ENCODE peak calls at places on chromosomes 13 and 19, in nine cellular contexts. T is transverse colon, W is choroid plexus epithelial cell, V is endothelial cell, U is NB4, M is Calu3, Z is fibroblast of lung, L is GM20000, K is GM12865. R is an unnamed sample.

GRCh38 chr13:59997976-59998375 is 165.8 kb downstream of the DIAPH3 start:
- DNase-seq in T (no peak), W (no peak), V (no peak), U (no peak), M (no peak), Z (no peak), L (no peak), K (no peak), R (no peak)

GRCh38 chr13:84574851-84575250 is 692.6 kb upstream of the SLITRK1 start:
- DNase-seq in T (no peak), W (peak; percentile 54), V (no peak), U (no peak), M (no peak), Z (peak; percentile 24), L (no peak), K (no peak), R (no peak)

GRCh38 chr13:47890146-47890814 is 110.8 kb downstream of the SUCLA2 start:
- DNase-seq in T (no peak), W (peak; percentile 56), V (no peak), U (peak; percentile 18), M (no peak), Z (no peak), L (no peak), K (no peak), R (no peak)

GRCh38 chr19:57934820-57935665 is at the start of gene ZNF418:
- DNase-seq in T (peak; percentile 24), W (peak; percentile 91), V (peak; percentile 65), U (no peak), M (no peak), Z (peak; percentile 89), L (peak; percentile 64), K (peak; percentile 77), R (peak; percentile 95)

GRCh38 chr19:7636691-7637373 is at the start of gene STXBP2:
- DNase-seq in T (peak; percentile 93), W (peak; percentile 58), V (peak; percentile 66), U (peak; percentile 84), M (peak; percentile 88), Z (no peak), L (peak; percentile 99), K (peak; percentile 94), R (peak; percentile 86)

GRCh38 chr19:20385056-20385455 is 180.5 kb downstream of the ZNF737 start:
- DNase-seq in T (no peak), W (no peak), V (no peak), U (no peak), M (no peak), Z (no peak), L (no peak), K (no peak), R (no peak)

GRCh38 chr13:60275208-60275607 is 111.5 kb upstream of the DIAPH3 start:
- DNase-seq in T (no peak), W (no peak), V (no peak), U (peak; percentile 61), M (no peak), Z (no peak), L (no peak), K (no peak), R (no peak)

GRCh38 chr13:108495686-108496363 is 133.6 kb upstream of the MYO16 start:
- DNase-seq in T (no peak), W (peak; percentile 23), V (peak; percentile 34), U (no peak), M (no peak), Z (peak; percentile 16), L (no peak), K (no peak), R (no peak)

GRCh38 chr19:33240181-33240771 is 14.6 kb upstream of the SLC7A10 start:
- DNase-seq in T (no peak), W (no peak), V (no peak), U (no peak), M (no peak), Z (no peak), L (no peak), K (no peak), R (no peak)

GRCh38 chr19:32824136-32824835 is 45.3 kb downstream of the SLC7A9 start:
- DNase-seq in T (no peak), W (no peak), V (no peak), U (peak; percentile 11), M (no peak), Z (no peak), L (no peak), K (no peak), R (peak; percentile 63)

GRCh38 chr13:37640499-37640898 is 41.9 kb upstream of the POSTN start:
- DNase-seq in T (no peak), W (peak; percentile 94), V (peak; percentile 14), U (peak; percentile 34), M (peak; percentile 28), Z (peak; percentile 89), L (no peak), K (peak; percentile 12), R (peak; percentile 52)

GRCh38 chr13:32206097-32206740 is 108.9 kb downstream of the ZAR1L start:
- DNase-seq in T (no peak), W (peak; percentile 10), V (no peak), U (no peak), M (no peak), Z (no peak), L (no peak), K (no peak), R (peak; percentile 57)

GRCh38 chr13:61989984-61990383 is 574.3 kb upstream of the PCDH20 start:
- DNase-seq in T (no peak), W (no peak), V (no peak), U (no peak), M (no peak), Z (no peak), L (no peak), K (no peak), R (no peak)

GRCh38 chr19:57830071-57830602 is at the start of gene ZNF587B:
- DNase-seq in T (peak; percentile 64), W (peak; percentile 84), V (peak; percentile 84), U (peak; percentile 21), M (no peak), Z (peak; percentile 84), L (no peak), K (no peak), R (peak; percentile 86)

GRCh38 chr13:43662976-43663375 is 123.8 kb downstream of the ENOX1 start:
- DNase-seq in T (peak; percentile 8), W (no peak), V (no peak), U (no peak), M (no peak), Z (peak; percentile 6), L (no peak), K (no peak), R (no peak)

GRCh38 chr19:2476451-2477140 is 669 bp downstream of the GADD45B start:
- DNase-seq in T (peak; percentile 67), W (peak; percentile 91), V (no peak), U (peak; percentile 81), M (no peak), Z (no peak), L (peak; percentile 62), K (peak; percentile 70), R (peak; percentile 91)

GRCh38 chr19:17550076-17550667 is 5.3 kb upstream of the COLGALT1 start:
- DNase-seq in T (no peak), W (no peak), V (no peak), U (no peak), M (no peak), Z (no peak), L (no peak), K (no peak), R (no peak)

GRCh38 chr13:40315416-40316064 is 350.9 kb downstream of the FOXO1 start:
- DNase-seq in T (no peak), W (peak; percentile 18), V (no peak), U (no peak), M (no peak), Z (no peak), L (no peak), K (peak; percentile 48), R (peak; percentile 79)

GRCh38 chr19:28560786-28561185 is 652.2 kb downstream of the UQCRFS1 start:
- DNase-seq in T (no peak), W (no peak), V (no peak), U (no peak), M (no peak), Z (no peak), L (no peak), K (no peak), R (no peak)
- TF ChIP-seq CTCF in T (no peak), W (no peak), V (no peak), U (no peak), M (no peak), Z (no peak), L (no peak), K (no peak), R (no peak)

DNA sequence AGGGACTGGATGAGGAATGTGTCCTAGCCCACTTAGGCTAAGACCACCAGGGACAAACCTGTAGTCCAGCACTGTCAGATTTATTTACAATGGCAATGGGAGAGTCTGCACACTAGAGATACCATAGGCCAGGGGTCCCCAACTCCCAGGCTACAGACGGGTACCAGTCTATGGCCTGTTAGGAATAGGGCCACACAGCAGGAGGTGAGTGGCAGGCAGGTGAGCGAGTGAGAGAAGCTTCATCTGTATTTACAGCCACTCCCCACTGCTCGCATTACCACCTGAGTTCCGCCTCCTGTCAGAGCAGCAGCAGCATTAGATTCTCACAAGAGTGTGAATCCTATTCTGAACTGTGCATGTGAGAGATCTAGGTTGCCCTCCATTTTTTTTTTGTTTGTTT is 2.4 kb downstream of the THAP8 start:
- DNase-seq in T (no peak), W (no peak), V (no peak), U (no peak), M (no peak), Z (no peak), L (no peak), K (no peak), R (no peak)
- TF ChIP-seq CTCF in T (no peak), W (no peak), V (no peak), U (no peak), M (no peak), Z (no peak), L (no peak), K (no peak), R (no peak)

GRCh38 chr13:104773775-104774174 is 1707.6 kb upstream of the SLC10A2 start:
- DNase-seq in T (no peak), W (peak; percentile 82), V (peak; percentile 5), U (peak; percentile 72), M (no peak), Z (peak; percentile 80), L (peak; percentile 15), K (peak; percentile 58), R (no peak)
- TF ChIP-seq CTCF in T (peak; percentile 45), W (peak; percentile 72), V (peak; percentile 51), U (peak; percentile 69), M (no peak), Z (peak; percentile 33), L (peak; percentile 18), K (peak; percentile 61), R (peak; percentile 48)

DNA sequence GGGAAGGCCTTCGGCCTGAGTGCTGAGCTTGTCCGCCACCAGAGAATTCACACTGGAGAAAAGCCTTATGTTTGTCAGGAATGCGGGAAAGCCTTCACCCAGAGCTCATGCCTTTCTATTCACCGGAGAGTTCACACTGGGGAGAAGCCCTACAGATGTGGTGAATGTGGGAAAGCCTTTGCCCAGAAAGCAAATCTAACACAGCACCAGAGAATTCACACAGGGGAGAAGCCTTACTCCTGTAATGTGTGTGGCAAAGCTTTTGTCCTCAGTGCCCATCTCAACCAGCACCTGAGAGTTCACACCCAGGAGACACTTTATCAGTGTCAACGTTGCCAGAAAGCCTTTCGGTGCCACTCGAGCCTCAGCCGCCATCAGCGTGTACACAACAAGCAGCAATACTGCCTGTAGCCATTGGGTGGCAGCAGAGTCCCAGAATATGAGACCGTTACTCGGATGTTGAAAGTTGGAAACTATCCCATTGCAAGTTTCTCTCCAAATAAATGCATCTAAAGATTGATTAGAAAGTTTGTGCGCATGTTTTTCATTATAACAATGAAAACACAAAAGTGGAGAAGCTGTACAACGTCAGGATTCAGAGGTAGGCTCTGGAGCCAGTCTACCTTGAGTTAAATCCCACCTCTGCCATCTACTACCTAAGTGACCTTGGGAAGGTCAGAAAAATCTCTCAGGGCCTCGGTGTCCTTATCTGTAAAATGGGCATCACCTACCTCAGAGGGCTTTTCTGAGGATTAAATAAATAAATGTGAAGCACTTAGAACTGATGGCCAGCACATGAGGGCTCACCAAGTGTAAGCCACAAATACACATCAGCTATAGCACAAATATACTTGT is 21.1 kb downstream of the ZNF473 start:
- DNase-seq in T (peak; percentile 50), W (peak; percentile 5), V (no peak), U (peak; percentile 63), M (no peak), Z (peak; percentile 30), L (no peak), K (no peak), R (no peak)
- TF ChIP-seq CTCF in T (peak; percentile 58), W (peak; percentile 44), V (peak; percentile 67), U (peak; percentile 76), M (peak; percentile 32), Z (peak; percentile 44), L (peak; percentile 41), K (peak; percentile 35), R (peak; percentile 15)

R was measured in osteoblast.